ENCODE peak calls at places on chromosome 21, in nine cellular contexts. K is AG10803, B is fibroblast of mammary gland, U is progenitor cell of endocrine pancreas, I is mesothelial cell of epicardium, V is hepatocyte, A is epithelial cell of esophagus, W is mammary epithelial cell, O is lower leg skin. E is an unnamed sample.
A peak's percentile ranks its signal among the peaks of the same experiment; 100 is the strongest.

GRCh38 chr21:35796834-35797233 is 263.5 kb downstream of the SETD4 start:
- DNase-seq in V (no peak), A (no peak), I (no peak), B (no peak), U (no peak), O (no peak), K (no peak), W (peak; percentile 39), E (peak; percentile 9)

GRCh38 chr21:44092201-44092600 is 15.0 kb upstream of the PWP2 start:
- DNase-seq in O (peak; percentile 42), B (no peak), K (no peak), V (no peak), I (peak; percentile 33), U (no peak), W (no peak), A (no peak), E (no peak)

GRCh38 chr21:25171438-25171837 is 435.8 kb downstream of the MRPL39 start:
- DNase-seq in A (peak; percentile 4), B (peak; percentile 15), O (no peak), I (no peak), K (peak; percentile 66), V (no peak), U (no peak), W (no peak), E (no peak)

GRCh38 chr21:36602735-36603134 is 96.2 kb upstream of the SIM2 start:
- DNase-seq in B (no peak), W (no peak), U (no peak), O (no peak), V (no peak), K (no peak), A (no peak), I (no peak), E (no peak)

GRCh38 chr21:23740463-23740862 is 1866.8 kb downstream of the MRPL39 start:
- DNase-seq in K (no peak), U (no peak), A (no peak), O (no peak), V (no peak), W (no peak), I (no peak), B (no peak), E (no peak)

GRCh38 chr21:43294194-43294902 is 125.5 kb downstream of the CRYAA start:
- DNase-seq in K (no peak), V (no peak), W (no peak), O (no peak), B (no peak), I (no peak), A (no peak), U (no peak), E (no peak)

GRCh38 chr21:37647781-37648180 is 268.5 kb downstream of the KCNJ6 start:
- DNase-seq in W (peak; percentile 91), A (peak; percentile 94), K (no peak), I (no peak), O (no peak), B (no peak), V (no peak), U (no peak), E (no peak)

GRCh38 chr21:20971296-20971921 is 26.8 kb upstream of the NCAM2 start:
- DNase-seq in A (peak; percentile 52), B (peak; percentile 64), V (peak; percentile 81), O (no peak), U (no peak), I (peak; percentile 50), W (no peak), K (peak; percentile 44), E (peak; percentile 27)

GRCh38 chr21:35449846-35450245 is 400.7 kb upstream of the RUNX1 start:
- DNase-seq in V (no peak), B (no peak), W (no peak), O (no peak), K (no peak), A (no peak), U (no peak), I (no peak), E (no peak)

GRCh38 chr21:37193006-37193405 is 74.1 kb downstream of the VPS26C start:
- DNase-seq in W (no peak), O (no peak), B (no peak), I (no peak), A (no peak), V (no peak), U (no peak), K (no peak), E (no peak)

GRCh38 chr21:34794686-34795085 is 125.9 kb downstream of the CLIC6 start:
- DNase-seq in I (no peak), W (no peak), U (no peak), O (no peak), B (no peak), V (no peak), A (no peak), K (no peak), E (no peak)

GRCh38 chr21:34603002-34603709 is 11.8 kb downstream of the RCAN1 start:
- DNase-seq in B (peak; percentile 69), U (peak; percentile 68), O (peak; percentile 94), V (peak; percentile 89), A (peak; percentile 81), K (peak; percentile 67), I (peak; percentile 90), W (peak; percentile 57), E (peak; percentile 77)

GRCh38 chr21:33984021-33984481 is 68.4 kb upstream of the ATP5PO start:
- DNase-seq in W (no peak), B (no peak), V (no peak), K (no peak), O (no peak), I (no peak), U (no peak), A (no peak), E (no peak)

GRCh38 chr21:34152500-34152899 is 79.1 kb downstream of the MRPS6 start:
- DNase-seq in O (no peak), I (no peak), K (no peak), B (no peak), W (no peak), A (no peak), U (no peak), V (no peak), E (no peak)

DNA sequence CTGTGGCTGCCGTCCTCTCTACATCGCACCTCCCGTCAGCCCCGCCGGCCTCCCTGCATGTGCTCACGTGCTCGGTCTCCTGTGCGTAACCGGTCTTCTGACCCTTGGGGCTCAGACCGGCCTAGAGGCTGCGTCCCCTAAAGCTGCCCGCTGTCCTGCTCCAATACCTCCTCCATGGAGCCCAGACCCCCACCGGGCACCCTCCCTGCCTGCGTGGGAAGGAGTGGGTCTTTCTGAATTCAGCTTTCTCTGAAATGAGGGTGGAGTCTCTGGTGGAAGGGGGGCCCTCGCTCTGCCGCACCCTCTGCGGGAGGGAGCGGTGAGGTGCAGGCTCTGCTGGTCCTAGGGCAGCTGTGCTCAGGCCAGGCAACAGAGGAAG is 18.7 kb upstream of the POFUT2 start:
- DNase-seq in B (no peak), U (no peak), V (no peak), A (no peak), W (no peak), K (no peak), I (no peak), O (no peak), E (no peak)
- TF ChIP-seq CTCF in B (no peak), U (no peak), V (no peak), A (no peak), W (no peak), K (no peak), I (no peak), O (no peak), E (no peak)

DNA sequence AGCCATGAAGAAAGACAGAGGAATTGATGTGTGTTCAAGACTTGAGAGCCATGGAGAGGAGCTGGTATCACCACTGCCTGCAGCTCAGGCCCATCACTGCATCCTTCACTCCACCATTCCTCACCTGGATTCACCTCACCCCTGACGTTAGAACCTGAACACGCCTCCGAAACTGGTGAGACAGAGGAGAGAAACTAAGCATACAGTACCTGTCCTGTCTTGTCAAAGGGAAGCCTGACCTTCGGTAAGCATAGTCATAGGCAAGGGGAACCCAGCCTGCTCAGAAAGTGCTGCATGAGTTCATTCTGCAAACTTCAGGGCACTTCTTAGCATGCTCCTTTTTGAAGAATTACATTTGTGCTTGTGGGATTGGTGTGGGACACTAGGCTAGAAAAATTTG is 425.8 kb downstream of the DSCAM start:
- DNase-seq in A (peak; percentile 94), K (no peak), O (no peak), I (no peak), V (no peak), W (peak; percentile 89), B (no peak), U (no peak), E (no peak)
- TF ChIP-seq CTCF in A (no peak), K (no peak), O (no peak), I (no peak), V (no peak), W (no peak), B (no peak), U (no peak), E (no peak)

DNA sequence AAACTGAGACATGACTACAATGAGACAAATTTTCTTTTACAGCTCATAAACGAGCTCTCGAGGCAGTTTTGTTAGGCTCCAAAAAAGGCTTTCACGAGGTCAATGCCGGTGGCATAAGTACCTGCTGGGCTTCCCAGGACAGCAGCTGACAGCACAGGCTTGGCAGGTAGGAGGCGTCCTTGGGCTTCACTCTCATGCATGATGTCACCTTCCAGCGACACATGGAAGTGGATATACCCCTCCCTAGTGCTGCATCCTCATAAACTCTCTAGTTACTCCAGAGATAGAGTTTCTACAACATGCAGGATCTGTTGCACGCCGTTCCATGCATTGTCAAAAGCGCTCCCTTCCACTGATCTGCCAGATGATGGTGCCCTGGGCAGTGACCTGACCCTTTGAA is 112.5 kb upstream of the PAXBP1 start:
- DNase-seq in W (no peak), O (no peak), K (no peak), V (no peak), I (no peak), A (no peak), U (no peak), B (no peak), E (no peak)
- TF ChIP-seq CTCF in W (no peak), O (no peak), K (no peak), V (no peak), I (no peak), A (no peak), U (no peak), B (no peak), E (no peak)

GRCh38 chr21:17688912-17689874 is 76.5 kb upstream of the BTG3 start:
- DNase-seq in W (peak; percentile 96), I (peak; percentile 85), K (no peak), O (peak; percentile 89), A (peak; percentile 97), U (no peak), V (peak; percentile 55), B (no peak), E (peak; percentile 45)
- TF ChIP-seq CTCF in W (peak; percentile 50), I (peak; percentile 21), K (no peak), O (no peak), A (peak; percentile 46), U (peak; percentile 24), V (peak; percentile 43), B (no peak), E (no peak)

GRCh38 chr21:41659791-41660560 is 106.9 kb downstream of the RIPK4 start:
- DNase-seq in I (no peak), A (no peak), W (no peak), U (no peak), K (peak; percentile 32), V (no peak), O (peak; percentile 85), B (peak; percentile 81), E (no peak)
- TF ChIP-seq CTCF in I (no peak), A (no peak), W (no peak), U (no peak), K (no peak), V (no peak), O (no peak), B (peak; percentile 44), E (no peak)

E was measured in fibroblast of villous mesenchyme.